ENCODE peak calls at places on chromosomes 11 and 22, in ten cellular contexts. One of them, this sample, is unnamed.

GRCh38 chr11:130428692-130429681 is 578 bp upstream of the ADAMTS8 start:
- DNase-seq in stimulated activated naive CD8-positive, alpha-beta T cell treated with anti-CD3 and anti-CD28 coated beads, Interleukin-15, amount 100 ng/mL, for 72 hours: no peak
- DNase-seq in cardiac septum: no peak
- DNase-seq in fibroblast of gingiva: no peak
- DNase-seq in Daoy: no peak
- DNase-seq in HT-29: no peak
- DNase-seq in anterior cingulate cortex: no peak
- DNase-seq in nephron progenitor cell: no peak
- DNase-seq in SK-MEL-5: no peak
- DNase-seq in SK-N-SH: no peak
- DNase-seq in this sample: no peak

GRCh38 chr11:118927554-118928107 is 1.9 kb upstream of the BCL9L start:
- DNase-seq in nephron progenitor cell: no peak
- DNase-seq in anterior cingulate cortex: no peak
- DNase-seq in cardiac septum: no peak
- DNase-seq in fibroblast of gingiva: no peak
- DNase-seq in HT-29: no peak
- DNase-seq in SK-N-SH: no peak
- DNase-seq in Daoy: no peak
- DNase-seq in SK-MEL-5: no peak
- DNase-seq in stimulated activated naive CD8-positive, alpha-beta T cell treated with anti-CD3 and anti-CD28 coated beads, Interleukin-15, amount 100 ng/mL, for 72 hours: no peak
- DNase-seq in this sample: no peak

GRCh38 chr11:77047007-77047927 is 13.1 kb downstream of the B3GNT6 start:
- DNase-seq in SK-MEL-5: peak; percentile 95
- DNase-seq in nephron progenitor cell: peak; percentile 56
- DNase-seq in stimulated activated naive CD8-positive, alpha-beta T cell treated with anti-CD3 and anti-CD28 coated beads, Interleukin-15, amount 100 ng/mL, for 72 hours: peak; percentile 77
- DNase-seq in anterior cingulate cortex: peak; percentile 36
- DNase-seq in Daoy: peak; percentile 88
- DNase-seq in cardiac septum: peak; percentile 64
- DNase-seq in SK-N-SH: peak; percentile 82
- DNase-seq in HT-29: peak; percentile 99
- DNase-seq in fibroblast of gingiva: peak; percentile 90
- DNase-seq in this sample: peak; percentile 78

GRCh38 chr11:72069787-72070251 is 10.5 kb downstream of the NUMA1 start:
- DNase-seq in SK-MEL-5: peak; percentile 73
- DNase-seq in fibroblast of gingiva: peak; percentile 87
- DNase-seq in anterior cingulate cortex: no peak
- DNase-seq in nephron progenitor cell: peak; percentile 7
- DNase-seq in stimulated activated naive CD8-positive, alpha-beta T cell treated with anti-CD3 and anti-CD28 coated beads, Interleukin-15, amount 100 ng/mL, for 72 hours: no peak
- DNase-seq in HT-29: peak; percentile 68
- DNase-seq in SK-N-SH: no peak
- DNase-seq in cardiac septum: peak; percentile 93
- DNase-seq in Daoy: peak; percentile 85
- DNase-seq in this sample: peak; percentile 41

GRCh38 chr11:47101452-47101851 is 75.2 kb downstream of the ARFGAP2 start:
- DNase-seq in anterior cingulate cortex: no peak
- DNase-seq in stimulated activated naive CD8-positive, alpha-beta T cell treated with anti-CD3 and anti-CD28 coated beads, Interleukin-15, amount 100 ng/mL, for 72 hours: no peak
- DNase-seq in fibroblast of gingiva: no peak
- DNase-seq in SK-N-SH: no peak
- DNase-seq in Daoy: no peak
- DNase-seq in cardiac septum: no peak
- DNase-seq in HT-29: no peak
- DNase-seq in nephron progenitor cell: no peak
- DNase-seq in SK-MEL-5: no peak
- DNase-seq in this sample: no peak

GRCh38 chr11:132840220-132840619 is 692.1 kb downstream of the OPCML start:
- DNase-seq in SK-MEL-5: no peak
- DNase-seq in nephron progenitor cell: no peak
- DNase-seq in cardiac septum: no peak
- DNase-seq in SK-N-SH: no peak
- DNase-seq in anterior cingulate cortex: no peak
- DNase-seq in stimulated activated naive CD8-positive, alpha-beta T cell treated with anti-CD3 and anti-CD28 coated beads, Interleukin-15, amount 100 ng/mL, for 72 hours: no peak
- DNase-seq in HT-29: no peak
- DNase-seq in fibroblast of gingiva: no peak
- DNase-seq in Daoy: no peak
- DNase-seq in this sample: no peak

GRCh38 chr11:69707156-69707555 is 3.3 kb upstream of the FGF19 start:
- DNase-seq in HT-29: no peak
- DNase-seq in fibroblast of gingiva: no peak
- DNase-seq in nephron progenitor cell: no peak
- DNase-seq in anterior cingulate cortex: no peak
- DNase-seq in cardiac septum: no peak
- DNase-seq in Daoy: peak; percentile 25
- DNase-seq in SK-MEL-5: no peak
- DNase-seq in stimulated activated naive CD8-positive, alpha-beta T cell treated with anti-CD3 and anti-CD28 coated beads, Interleukin-15, amount 100 ng/mL, for 72 hours: no peak
- DNase-seq in SK-N-SH: no peak
- DNase-seq in this sample: no peak

GRCh38 chr22:44195189-44195871 is 14.6 kb downstream of the PARVG start:
- DNase-seq in Daoy: no peak
- DNase-seq in stimulated activated naive CD8-positive, alpha-beta T cell treated with anti-CD3 and anti-CD28 coated beads, Interleukin-15, amount 100 ng/mL, for 72 hours: no peak
- DNase-seq in HT-29: no peak
- DNase-seq in cardiac septum: no peak
- DNase-seq in SK-N-SH: no peak
- DNase-seq in fibroblast of gingiva: no peak
- DNase-seq in nephron progenitor cell: no peak
- DNase-seq in anterior cingulate cortex: no peak
- DNase-seq in SK-MEL-5: no peak
- DNase-seq in this sample: no peak

GRCh38 chr22:27299181-27300085 is 502.1 kb downstream of the MN1 start:
- DNase-seq in SK-N-SH: peak; percentile 59
- DNase-seq in stimulated activated naive CD8-positive, alpha-beta T cell treated with anti-CD3 and anti-CD28 coated beads, Interleukin-15, amount 100 ng/mL, for 72 hours: no peak
- DNase-seq in Daoy: no peak
- DNase-seq in anterior cingulate cortex: no peak
- DNase-seq in HT-29: no peak
- DNase-seq in SK-MEL-5: no peak
- DNase-seq in fibroblast of gingiva: no peak
- DNase-seq in nephron progenitor cell: no peak
- DNase-seq in cardiac septum: no peak
- DNase-seq in this sample: no peak

This sample was measured in SJCRH30.